ENCODE peak calls at places on chromosomes 4 and X, in six cellular contexts. P is suprapubic skin, Q is OCI-LY7, O is uterus, M is sigmoid colon, D is lung. V is an unnamed sample. For H3K9me3 and H3K4me1, the result is how much of the 10 kb centered on the place peaks cover.

GRCh38 chr4:181008164-181008563 is 1235.0 kb upstream of the TENM3 start:
- DNase-seq in P (no peak), Q (no peak), O (no peak), M (no peak), D (no peak), V (no peak)

GRCh38 chr4:84481077-84481878 is 17.8 kb downstream of the NKX6-1 start:
- DNase-seq in P (no peak), Q (no peak), O (no peak), M (no peak), D (no peak), V (no peak)

GRCh38 chrX:3393581-3394111 is 47.2 kb upstream of the MXRA5 start:
- DNase-seq in P (no peak), Q (no peak), O (no peak), M (no peak), D (no peak), V (no peak)

GRCh38 chr4:53563824-53564223 is 27.5 kb downstream of the LNX1 start:
- DNase-seq in P (no peak), Q (no peak), O (no peak), M (no peak), D (no peak), V (no peak)

GRCh38 chrX:131734621-131735020 is 190.7 kb downstream of the OR13H1 start:
- DNase-seq in P (no peak), Q (no peak), O (peak), M (peak), D (peak), V (no peak)

GRCh38 chrX:17164936-17165335 is 210.1 kb upstream of the NHS start:
- DNase-seq in P (no peak), Q (no peak), O (no peak), M (no peak), D (no peak), V (no peak)

GRCh38 chr4:8844976-8845690 is 26.5 kb downstream of the HMX1 start:
- DNase-seq in P (peak), Q (no peak), O (no peak), M (peak), D (no peak), V (no peak)

GRCh38 chrX:111543212-111543762 is 31.8 kb downstream of the SERTM2 start:
- DNase-seq in P (no peak), Q (no peak), O (no peak), M (no peak), D (no peak), V (no peak)

GRCh38 chrX:40153335-40154221 is 55.8 kb upstream of the BCOR start:
- DNase-seq in P (no peak), Q (peak), O (no peak), M (peak), D (no peak), V (peak)

GRCh38 chr4:37999000-37999745 is 39.0 kb downstream of the PTTG2 start:
- DNase-seq in P (no peak), Q (peak), O (no peak), M (no peak), D (no peak), V (no peak)

GRCh38 chr4:43048570-43048969 is 156.1 kb downstream of the GRXCR1 start:
- DNase-seq in P (no peak), Q (peak), O (no peak), M (no peak), D (no peak), V (no peak)

GRCh38 chr4:5500165-5500564 is 208.2 kb downstream of the EVC2 start:
- DNase-seq in P (no peak), Q (no peak), O (no peak), M (no peak), D (no peak), V (no peak)

DNA sequence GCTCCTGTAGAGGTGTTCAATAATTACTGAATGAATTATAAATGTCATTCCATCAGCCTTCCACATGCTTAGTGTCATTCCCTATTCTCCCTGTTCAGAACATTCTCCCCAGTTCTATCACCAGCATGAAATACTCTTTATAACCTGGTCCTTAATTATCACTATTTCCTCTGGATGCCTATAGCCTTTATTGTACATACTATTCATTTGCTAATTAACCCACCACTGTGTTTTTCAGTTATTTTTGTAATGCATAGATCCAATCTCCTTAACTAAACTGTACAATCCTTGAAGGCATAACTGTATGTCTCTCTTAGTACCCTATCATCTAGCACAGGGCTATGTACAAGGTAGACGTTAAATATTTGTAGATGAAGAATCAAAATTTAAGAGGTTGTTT is 1.2 kb downstream of the ABCB7 start:
- DNase-seq in P (no peak), Q (no peak), O (no peak), M (no peak), D (no peak), V (no peak)
- H3K4me3 ChIP-seq in P (peak), Q (peak), O (no peak), M (peak), D (no peak), V (no peak)

GRCh38 chrX:46500054-46500453 is 45.2 kb downstream of the ZNF674 start:
- DNase-seq in P (no peak), Q (no peak), O (no peak), M (no peak), D (no peak), V (no peak)
- H3K9me3 ChIP-seq in P (under half), Q (under half), O (under half), M (under half), D (under half), V (under half)

GRCh38 chr4:138222041-138222440 is 20.1 kb downstream of the SLC7A11 start:
- DNase-seq in P (no peak), Q (no peak), O (no peak), M (no peak), D (no peak), V (no peak)
- H3K4me1 ChIP-seq in P (under half), Q (under half), O (under half), M (under half), D (under half), V (under half)

GRCh38 chr4:186688150-186688943 is 35.3 kb downstream of the FAT1 start:
- DNase-seq in P (no peak), Q (no peak), O (no peak), M (no peak), D (no peak), V (no peak)
- H3K4me3 ChIP-seq in P (no peak), Q (no peak), O (no peak), M (no peak), D (no peak), V (no peak)

GRCh38 chr4:186067757-186068385 is 1.1 kb upstream of the TLR3 start:
- DNase-seq in P (no peak), Q (peak), O (peak), M (peak), D (peak), V (peak)

GRCh38 chr4:186069734-186070133 is 778 bp downstream of the TLR3 start:
- DNase-seq in P (no peak), Q (no peak), O (no peak), M (no peak), D (peak), V (no peak)

GRCh38 chr4:186072516-186072915 is 3.6 kb downstream of the TLR3 start:
- DNase-seq in P (no peak), Q (no peak), O (no peak), M (no peak), D (no peak), V (no peak)

GRCh38 chr4:186074189-186074588 is 5.2 kb downstream of the TLR3 start:
- DNase-seq in P (no peak), Q (no peak), O (no peak), M (no peak), D (peak), V (no peak)

DNA sequence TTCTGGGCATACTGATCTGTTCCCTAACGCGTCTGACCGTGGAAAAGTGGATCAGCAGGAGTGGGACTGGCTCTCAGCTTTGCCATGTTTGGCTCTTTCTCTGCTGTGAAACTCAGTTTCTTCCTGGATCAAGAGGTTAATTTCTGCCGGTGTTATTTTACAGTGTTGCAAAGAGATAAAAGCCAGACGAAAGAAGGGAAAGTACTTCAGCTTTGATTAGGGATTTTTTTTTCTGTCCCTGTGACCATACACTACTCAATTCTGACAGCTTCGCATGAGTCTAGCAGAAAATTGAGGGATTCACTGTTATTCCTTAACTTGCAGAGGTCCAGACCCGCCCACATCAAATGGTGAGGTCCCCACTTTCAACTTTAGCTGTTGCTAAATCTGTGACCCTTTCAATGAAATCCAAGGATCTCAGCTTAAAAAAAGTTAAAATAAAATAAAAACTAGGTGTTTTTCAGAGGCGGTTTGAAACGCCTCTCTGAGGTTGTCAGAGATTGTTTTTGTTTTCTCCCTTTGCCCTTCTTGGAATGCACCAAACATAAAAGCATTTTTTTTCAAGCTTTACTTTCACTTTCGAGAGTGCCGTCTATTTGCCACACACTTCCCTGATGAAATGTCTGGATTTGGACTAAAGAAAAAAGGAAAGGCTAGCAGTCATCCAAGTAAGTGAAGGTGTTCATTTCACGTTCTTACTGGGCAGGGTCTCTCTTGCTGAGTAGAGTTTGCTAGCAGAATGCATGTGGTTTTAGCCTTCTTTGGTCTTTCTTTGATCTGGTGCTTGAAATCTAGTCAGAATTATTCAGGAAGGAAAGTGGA is at the start of gene TLR3:
- DNase-seq in P (no peak), Q (peak), O (no peak), M (no peak), D (no peak), V (peak)
- H3K9me3 ChIP-seq in P (under half), Q (under half), O (under half), M (under half), D (under half), V (under half)

GRCh38 chr4:175871774-175872405 is 59.8 kb upstream of the GPM6A start:
- DNase-seq in P (no peak), Q (no peak), O (no peak), M (no peak), D (no peak), V (no peak)
- H3K4me1 ChIP-seq in P (under half), Q (under half), O (under half), M (under half), D (under half), V (under half)

DNA sequence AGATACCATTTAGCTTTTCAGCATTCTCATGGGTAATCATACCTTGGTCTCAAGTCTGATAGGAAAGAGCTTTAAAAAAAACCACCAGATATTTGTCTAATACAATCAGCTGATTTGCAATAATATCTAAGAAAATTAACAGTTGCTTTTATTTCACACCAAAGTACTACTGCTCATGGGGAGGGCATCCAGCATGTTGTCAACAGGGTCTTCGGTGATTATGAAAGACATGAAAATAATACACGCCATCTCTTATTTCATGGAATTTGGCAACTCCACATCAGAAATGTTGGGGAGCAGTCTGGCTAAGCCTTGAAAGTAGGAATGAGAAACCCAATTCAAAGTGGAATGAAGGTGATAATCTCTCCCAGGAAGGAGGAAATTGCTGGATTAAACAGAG is 3.0 kb downstream of the ASB5 start:
- DNase-seq in P (no peak), Q (no peak), O (no peak), M (no peak), D (no peak), V (no peak)
- H3K4me3 ChIP-seq in P (no peak), Q (no peak), O (no peak), M (no peak), D (no peak), V (no peak)

GRCh38 chrX:53587795-53588194 is 98.7 kb downstream of the HUWE1 start:
- DNase-seq in P (no peak), Q (no peak), O (no peak), M (no peak), D (no peak), V (no peak)
- H3K9me3 ChIP-seq in P (under half), Q (under half), O (under half), M (under half), D (under half), V (under half)